ENCODE peak calls at places on chromosomes 2 and 18, in seven cellular contexts. One of them, this sample, is unnamed.

GRCh38 chr2:212416126-212416525 is 122.5 kb downstream of the ERBB4 start:
- DNase-seq in HCT116: no peak
- DNase-seq in H1: no peak
- DNase-seq in K562: no peak
- DNase-seq in HepG2: no peak
- DNase-seq in IMR-90: no peak
- DNase-seq in GM12878: no peak
- DNase-seq in this sample: no peak

GRCh38 chr2:73859721-73860586 is 31.2 kb downstream of the STAMBP start:
- DNase-seq in GM12878: no peak
- DNase-seq in IMR-90: peak; percentile 97
- DNase-seq in HepG2: peak; percentile 44
- DNase-seq in HCT116: peak; percentile 37
- DNase-seq in H1: no peak
- DNase-seq in K562: peak; percentile 30
- DNase-seq in this sample: peak; percentile 79

GRCh38 chr18:28357785-28358401 is 181.0 kb upstream of the CDH2 start:
- DNase-seq in K562: no peak
- DNase-seq in H1: no peak
- DNase-seq in GM12878: no peak
- DNase-seq in HCT116: peak; percentile 18
- DNase-seq in HepG2: peak; percentile 38
- DNase-seq in IMR-90: no peak
- DNase-seq in this sample: no peak

GRCh38 chr2:191933307-191934105 is 86.6 kb upstream of the CAVIN2 start:
- DNase-seq in H1: no peak
- DNase-seq in IMR-90: peak; percentile 85
- DNase-seq in GM12878: peak; percentile 40
- DNase-seq in HCT116: no peak
- DNase-seq in HepG2: no peak
- DNase-seq in K562: no peak
- DNase-seq in this sample: no peak

GRCh38 chr2:67037655-67038054 is 359.5 kb upstream of the ETAA1 start:
- DNase-seq in GM12878: no peak
- DNase-seq in H1: no peak
- DNase-seq in HCT116: no peak
- DNase-seq in HepG2: no peak
- DNase-seq in IMR-90: no peak
- DNase-seq in K562: no peak
- DNase-seq in this sample: no peak

GRCh38 chr2:144014108-144014507 is 505.8 kb downstream of the ZEB2 start:
- DNase-seq in HCT116: no peak
- DNase-seq in HepG2: no peak
- DNase-seq in K562: no peak
- DNase-seq in H1: no peak
- DNase-seq in IMR-90: peak; percentile 53
- DNase-seq in GM12878: no peak
- DNase-seq in this sample: no peak

GRCh38 chr2:165840333-165840958 is 46.4 kb upstream of the GALNT3 start:
- DNase-seq in HepG2: no peak
- DNase-seq in HCT116: no peak
- DNase-seq in GM12878: no peak
- DNase-seq in IMR-90: no peak
- DNase-seq in K562: no peak
- DNase-seq in H1: no peak
- DNase-seq in this sample: no peak

GRCh38 chr18:34548973-34549294 is 161.2 kb upstream of the DTNA start:
- DNase-seq in H1: no peak
- DNase-seq in HepG2: no peak
- DNase-seq in IMR-90: no peak
- DNase-seq in HCT116: no peak
- DNase-seq in GM12878: no peak
- DNase-seq in K562: no peak
- DNase-seq in this sample: no peak

GRCh38 chr2:160367887-160368286 is 125.7 kb downstream of the RBMS1 start:
- DNase-seq in GM12878: peak; percentile 7
- DNase-seq in K562: no peak
- DNase-seq in HCT116: no peak
- DNase-seq in HepG2: no peak
- DNase-seq in H1: no peak
- DNase-seq in IMR-90: peak; percentile 98
- DNase-seq in this sample: no peak

GRCh38 chr2:167686691-167687090 is 560.7 kb downstream of the STK39 start:
- DNase-seq in GM12878: no peak
- DNase-seq in H1: no peak
- DNase-seq in HepG2: no peak
- DNase-seq in K562: no peak
- DNase-seq in IMR-90: no peak
- DNase-seq in HCT116: no peak
- DNase-seq in this sample: no peak

GRCh38 chr2:131039908-131040660 is 53.2 kb downstream of the FAM168B start:
- DNase-seq in GM12878: no peak
- DNase-seq in HepG2: no peak
- DNase-seq in HCT116: no peak
- DNase-seq in K562: no peak
- DNase-seq in H1: no peak
- DNase-seq in IMR-90: peak; percentile 35
- DNase-seq in this sample: no peak

GRCh38 chr2:162058973-162059668 is 14.9 kb downstream of the DPP4 start:
- DNase-seq in IMR-90: peak; percentile 42
- DNase-seq in H1: no peak
- DNase-seq in K562: no peak
- DNase-seq in HCT116: no peak
- DNase-seq in GM12878: peak; percentile 84
- DNase-seq in HepG2: no peak
- DNase-seq in this sample: no peak
- TF ChIP-seq CEBPB in IMR-90: no peak
- TF ChIP-seq CEBPB in H1: no peak
- TF ChIP-seq CEBPB in K562: no peak
- TF ChIP-seq CEBPB in HCT116: no peak
- TF ChIP-seq CEBPB in GM12878: no peak
- TF ChIP-seq CEBPB in HepG2: no peak
- TF ChIP-seq CEBPB in this sample: no peak

GRCh38 chr2:851680-852079 is 99.0 kb upstream of the SNTG2 start:
- DNase-seq in HCT116: no peak
- DNase-seq in H1: peak; percentile 13
- DNase-seq in K562: no peak
- DNase-seq in HepG2: no peak
- DNase-seq in IMR-90: no peak
- DNase-seq in GM12878: no peak
- DNase-seq in this sample: no peak
- TF ChIP-seq CEBPB in HCT116: no peak
- TF ChIP-seq CEBPB in H1: no peak
- TF ChIP-seq CEBPB in K562: no peak
- TF ChIP-seq CEBPB in HepG2: no peak
- TF ChIP-seq CEBPB in IMR-90: no peak
- TF ChIP-seq CEBPB in GM12878: no peak
- TF ChIP-seq CEBPB in this sample: no peak

DNA sequence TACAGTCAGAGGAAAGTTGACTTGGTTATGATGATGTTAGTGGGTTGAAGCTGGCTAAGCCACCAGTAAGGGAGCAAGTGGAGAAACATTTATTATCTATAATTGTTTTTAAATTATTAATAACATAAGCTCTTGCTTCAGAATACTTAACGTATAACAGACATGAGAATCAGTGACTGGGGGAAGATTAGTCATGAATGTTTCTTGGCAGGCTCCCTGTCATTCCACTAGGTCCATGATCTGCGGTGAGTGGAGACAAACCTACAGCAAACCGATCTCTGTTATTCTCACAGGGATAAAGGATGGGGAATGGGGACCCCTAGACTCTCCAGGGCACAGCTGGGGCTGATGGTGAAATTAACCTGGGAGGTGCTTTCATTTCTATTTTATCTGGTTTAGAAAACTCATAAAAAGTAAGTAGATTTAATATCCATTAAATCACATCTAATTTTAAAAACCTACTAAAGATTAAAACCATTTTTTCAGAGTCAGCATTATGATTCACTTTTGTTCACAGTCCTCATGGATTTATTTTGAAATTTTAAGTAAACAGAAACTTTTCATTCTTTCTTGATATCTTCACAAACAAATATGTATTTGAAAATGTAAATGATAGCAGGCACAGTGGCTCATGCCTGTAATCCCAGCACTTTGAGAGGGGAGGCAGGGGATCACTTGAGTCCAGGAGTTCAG is 420.3 kb downstream of the PTPRM start:
- DNase-seq in GM12878: no peak
- DNase-seq in K562: no peak
- DNase-seq in IMR-90: peak; percentile 87
- DNase-seq in HepG2: no peak
- DNase-seq in HCT116: no peak
- DNase-seq in H1: no peak
- DNase-seq in this sample: no peak
- TF ChIP-seq CEBPB in GM12878: no peak
- TF ChIP-seq CEBPB in K562: no peak
- TF ChIP-seq CEBPB in IMR-90: no peak
- TF ChIP-seq CEBPB in HepG2: no peak
- TF ChIP-seq CEBPB in HCT116: no peak
- TF ChIP-seq CEBPB in H1: no peak
- TF ChIP-seq CEBPB in this sample: no peak

DNA sequence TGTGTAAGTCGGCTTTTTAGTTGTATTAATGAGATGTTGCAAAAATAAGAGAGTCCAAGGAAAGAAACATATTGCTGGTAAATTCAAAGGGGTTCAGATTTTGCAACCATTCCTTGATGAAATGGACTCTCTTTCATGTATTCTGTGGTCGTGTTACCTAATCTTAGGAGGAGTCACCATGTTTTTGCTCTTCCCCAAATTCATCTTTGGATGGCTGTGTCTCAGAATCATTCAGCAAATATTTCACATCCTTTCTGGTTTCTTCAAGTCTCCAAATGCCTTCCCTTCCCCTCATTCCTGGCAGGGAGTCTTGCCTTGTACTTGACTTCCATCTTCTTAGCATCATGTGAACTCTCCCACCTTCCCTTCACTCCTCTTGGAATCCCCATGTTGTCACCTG is 66.1 kb downstream of the PTPRM start:
- DNase-seq in HepG2: no peak
- DNase-seq in K562: no peak
- DNase-seq in IMR-90: no peak
- DNase-seq in H1: no peak
- DNase-seq in HCT116: no peak
- DNase-seq in GM12878: no peak
- DNase-seq in this sample: no peak
- TF ChIP-seq CEBPB in HepG2: no peak
- TF ChIP-seq CEBPB in K562: no peak
- TF ChIP-seq CEBPB in IMR-90: no peak
- TF ChIP-seq CEBPB in H1: no peak
- TF ChIP-seq CEBPB in HCT116: no peak
- TF ChIP-seq CEBPB in GM12878: no peak
- TF ChIP-seq CEBPB in this sample: no peak

DNA sequence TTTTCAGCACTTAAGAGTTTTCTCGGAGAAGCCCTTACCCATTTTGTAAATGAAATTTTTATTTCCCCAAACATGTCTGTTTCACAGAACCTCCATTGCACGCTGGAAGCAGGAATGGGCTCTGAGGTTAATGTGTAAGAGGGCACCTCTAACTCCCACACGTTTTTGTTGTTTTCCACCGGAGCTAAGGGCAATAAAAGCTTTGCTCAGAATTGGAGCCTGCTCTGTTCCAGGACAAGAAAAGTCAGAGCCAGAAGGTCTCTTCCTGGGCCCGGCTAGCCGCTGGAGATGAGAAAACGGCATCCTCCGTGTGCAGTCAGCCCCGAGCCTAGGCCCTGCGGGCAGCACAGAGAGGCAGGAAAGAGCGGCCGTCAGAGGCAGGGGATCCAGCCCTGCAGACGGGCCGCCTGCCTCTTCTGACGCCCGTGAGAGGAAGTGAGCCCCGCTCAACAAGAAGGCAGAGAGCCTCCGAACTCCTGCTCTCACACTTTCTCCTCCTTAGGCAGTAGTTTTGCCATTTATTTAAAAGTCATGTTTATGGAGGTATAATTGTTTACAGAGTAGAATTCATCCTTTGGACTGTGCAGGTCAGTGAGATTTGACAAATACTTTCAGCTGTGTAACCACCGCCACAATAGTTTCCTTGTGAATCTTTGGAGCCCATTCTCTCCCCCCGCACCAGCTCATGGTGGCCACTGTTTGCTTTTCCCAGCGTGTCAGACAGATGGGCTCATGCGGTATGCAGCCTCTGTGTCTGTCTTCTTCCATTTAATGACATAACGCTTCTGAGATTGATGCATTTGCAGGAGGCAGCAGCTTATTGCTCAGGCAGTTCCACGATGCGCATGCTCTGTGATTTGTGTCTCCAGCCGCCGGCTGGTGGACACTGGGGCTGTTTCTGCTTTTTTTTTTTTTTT is 117.3 kb downstream of the GALR1 start:
- DNase-seq in K562: no peak
- DNase-seq in HCT116: no peak
- DNase-seq in HepG2: peak; percentile 97
- DNase-seq in GM12878: no peak
- DNase-seq in H1: no peak
- DNase-seq in IMR-90: no peak
- DNase-seq in this sample: peak; percentile 5
- TF ChIP-seq CEBPB in K562: no peak
- TF ChIP-seq CEBPB in HCT116: no peak
- TF ChIP-seq CEBPB in HepG2: no peak
- TF ChIP-seq CEBPB in GM12878: no peak
- TF ChIP-seq CEBPB in H1: no peak
- TF ChIP-seq CEBPB in IMR-90: no peak
- TF ChIP-seq CEBPB in this sample: no peak

DNA sequence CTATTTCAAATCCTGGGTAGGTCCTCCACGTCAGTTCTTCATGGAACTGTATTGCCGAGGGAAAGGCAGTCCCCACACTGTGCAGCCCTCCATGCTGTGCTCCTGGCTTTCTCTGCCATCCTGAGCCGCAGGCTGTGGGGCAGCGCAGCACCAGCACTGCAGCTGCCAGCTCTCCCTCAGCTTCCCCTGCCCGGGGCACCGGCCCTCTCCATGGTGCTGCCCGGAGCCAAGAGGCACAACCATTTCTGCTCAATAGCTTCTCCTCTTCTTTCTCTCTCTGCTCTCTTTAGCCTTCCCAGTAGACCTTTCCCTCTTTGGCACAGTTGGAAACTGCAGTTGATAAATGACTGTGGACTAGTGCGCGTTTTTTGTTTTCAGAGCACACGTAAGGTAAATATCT is 12.1 kb downstream of the ANKRD23 start:
- DNase-seq in HCT116: no peak
- DNase-seq in GM12878: no peak
- DNase-seq in HepG2: no peak
- DNase-seq in H1: peak; percentile 52
- DNase-seq in K562: no peak
- DNase-seq in IMR-90: no peak
- DNase-seq in this sample: no peak
- TF ChIP-seq CEBPB in HCT116: no peak
- TF ChIP-seq CEBPB in GM12878: no peak
- TF ChIP-seq CEBPB in HepG2: no peak
- TF ChIP-seq CEBPB in H1: no peak
- TF ChIP-seq CEBPB in K562: no peak
- TF ChIP-seq CEBPB in IMR-90: no peak
- TF ChIP-seq CEBPB in this sample: no peak

DNA sequence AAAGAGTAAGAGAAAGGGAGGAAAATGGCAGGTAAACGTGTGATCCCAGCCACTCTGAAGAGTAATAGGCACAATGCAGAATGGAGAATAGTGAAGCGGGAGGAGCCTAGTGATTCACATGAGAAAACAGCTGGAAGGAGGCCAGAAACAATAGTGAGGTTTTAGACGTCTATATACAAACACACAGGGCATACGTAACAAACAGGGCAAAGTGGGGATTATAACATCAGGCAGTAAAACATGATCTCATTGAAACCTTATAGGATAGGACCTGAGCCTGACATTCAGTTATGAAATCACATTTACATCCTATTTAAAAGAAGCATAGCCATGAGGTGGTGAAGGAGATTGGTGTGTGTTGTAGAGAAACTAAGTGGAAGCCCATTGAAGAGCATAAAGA is 33.0 kb upstream of the GATA6 start:
- DNase-seq in IMR-90: peak; percentile 46
- DNase-seq in HepG2: no peak
- DNase-seq in K562: no peak
- DNase-seq in H1: no peak
- DNase-seq in GM12878: no peak
- DNase-seq in HCT116: no peak
- DNase-seq in this sample: peak; percentile 3
- TF ChIP-seq CEBPB in IMR-90: no peak
- TF ChIP-seq CEBPB in HepG2: no peak
- TF ChIP-seq CEBPB in K562: no peak
- TF ChIP-seq CEBPB in H1: no peak
- TF ChIP-seq CEBPB in GM12878: no peak
- TF ChIP-seq CEBPB in HCT116: no peak
- TF ChIP-seq CEBPB in this sample: no peak

This sample was measured in A549.